ENCODE peak calls at places on chromosome 15, in four cellular contexts. One of them, this sample, is unnamed.
A peak's percentile ranks its signal among the peaks of the same experiment; 100 is the strongest.

GRCh38 chr15:94282269-94283250 is 51.2 kb downstream of the MCTP2 start:
- DNase-seq in OCI-LY7: no peak
- DNase-seq in endodermal cell: no peak
- DNase-seq in body of pancreas: peak; percentile 58
- DNase-seq in this sample: no peak

GRCh38 chr15:84082739-84083138 is 152.8 kb upstream of the GOLGA6L4 start:
- DNase-seq in OCI-LY7: no peak
- DNase-seq in endodermal cell: no peak
- DNase-seq in body of pancreas: no peak
- DNase-seq in this sample: no peak

GRCh38 chr15:44706946-44707636 is 4.0 kb downstream of the PATL2 start:
- DNase-seq in OCI-LY7: no peak
- DNase-seq in endodermal cell: no peak
- DNase-seq in body of pancreas: no peak
- DNase-seq in this sample: peak; percentile 83

GRCh38 chr15:77104155-77104554 is 33.2 kb upstream of the TSPAN3 start:
- DNase-seq in OCI-LY7: no peak
- DNase-seq in endodermal cell: no peak
- DNase-seq in body of pancreas: no peak
- DNase-seq in this sample: no peak

GRCh38 chr15:65020419-65020818 is 9.0 kb downstream of the MTFMT start:
- DNase-seq in OCI-LY7: no peak
- DNase-seq in endodermal cell: no peak
- DNase-seq in body of pancreas: no peak
- DNase-seq in this sample: no peak

GRCh38 chr15:98650871-98651481 is 2.6 kb downstream of the IGF1R start:
- DNase-seq in OCI-LY7: no peak
- DNase-seq in endodermal cell: peak; percentile 59
- DNase-seq in body of pancreas: peak; percentile 50
- DNase-seq in this sample: no peak

GRCh38 chr15:32641517-32642059 is at the start of gene SCG5:
- DNase-seq in OCI-LY7: no peak
- DNase-seq in endodermal cell: peak; percentile 90
- DNase-seq in body of pancreas: peak; percentile 62
- DNase-seq in this sample: no peak

GRCh38 chr15:50066202-50066601 is 52.8 kb downstream of the ATP8B4 start:
- DNase-seq in OCI-LY7: no peak
- DNase-seq in endodermal cell: no peak
- DNase-seq in body of pancreas: no peak
- DNase-seq in this sample: no peak

GRCh38 chr15:65204931-65205655 is 6.2 kb downstream of the CILP start:
- DNase-seq in OCI-LY7: no peak
- DNase-seq in endodermal cell: no peak
- DNase-seq in body of pancreas: no peak
- DNase-seq in this sample: no peak

GRCh38 chr15:51198701-51199253 is 104.1 kb upstream of the TNFAIP8L3 start:
- DNase-seq in OCI-LY7: no peak
- DNase-seq in endodermal cell: no peak
- DNase-seq in body of pancreas: no peak
- DNase-seq in this sample: no peak

GRCh38 chr15:51377038-51377761 is 35.7 kb downstream of the GLDN start:
- DNase-seq in OCI-LY7: no peak
- DNase-seq in endodermal cell: no peak
- DNase-seq in body of pancreas: no peak
- DNase-seq in this sample: no peak

GRCh38 chr15:48337626-48338025 is 6.4 kb downstream of the DUT start:
- DNase-seq in OCI-LY7: no peak
- DNase-seq in endodermal cell: no peak
- DNase-seq in body of pancreas: no peak
- DNase-seq in this sample: no peak

GRCh38 chr15:31279221-31280036 is 47.2 kb upstream of the KLF13 start:
- DNase-seq in OCI-LY7: no peak
- DNase-seq in endodermal cell: no peak
- DNase-seq in body of pancreas: peak; percentile 60
- DNase-seq in this sample: peak; percentile 13

GRCh38 chr15:60004846-60005351 is 788 bp downstream of the FOXB1 start:
- DNase-seq in OCI-LY7: no peak
- DNase-seq in endodermal cell: peak; percentile 86
- DNase-seq in body of pancreas: no peak
- DNase-seq in this sample: no peak

GRCh38 chr15:49606594-49606993 is 14.0 kb downstream of the FAM227B start:
- DNase-seq in OCI-LY7: no peak
- DNase-seq in endodermal cell: no peak
- DNase-seq in body of pancreas: no peak
- DNase-seq in this sample: no peak

GRCh38 chr15:34837246-34838016 is 42.1 kb upstream of the ACTC1 start:
- DNase-seq in OCI-LY7: no peak
- DNase-seq in endodermal cell: no peak
- DNase-seq in body of pancreas: no peak
- DNase-seq in this sample: no peak

GRCh38 chr15:58495836-58496501 is 64.2 kb downstream of the LIPC start:
- DNase-seq in OCI-LY7: no peak
- DNase-seq in endodermal cell: no peak
- DNase-seq in body of pancreas: no peak
- DNase-seq in this sample: no peak

DNA sequence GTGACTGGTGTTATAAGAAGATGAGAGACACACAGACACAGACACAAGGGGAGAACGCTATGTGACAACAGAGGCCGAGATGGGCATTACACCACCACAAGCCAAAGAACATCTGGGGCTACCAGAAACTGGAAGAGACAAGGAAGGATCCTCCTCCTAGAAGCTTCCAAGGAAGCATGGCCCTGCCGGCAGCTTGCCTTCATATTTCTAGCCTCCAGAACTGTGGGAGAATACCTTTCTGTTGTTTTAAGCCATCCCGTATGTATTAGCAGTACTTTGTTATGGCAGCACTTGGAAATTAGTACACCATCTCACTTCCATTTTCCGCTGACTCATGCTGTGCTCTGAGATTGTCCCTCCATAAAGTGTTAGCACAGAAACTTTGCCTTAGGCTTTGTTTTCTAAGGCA is 38.7 kb upstream of the CA12 start:
- DNase-seq in OCI-LY7: no peak
- DNase-seq in endodermal cell: no peak
- DNase-seq in body of pancreas: no peak
- DNase-seq in this sample: no peak
- TF ChIP-seq CTCF in OCI-LY7: no peak
- TF ChIP-seq CTCF in endodermal cell: peak; percentile 49
- TF ChIP-seq CTCF in body of pancreas: no peak
- TF ChIP-seq CTCF in this sample: no peak

DNA sequence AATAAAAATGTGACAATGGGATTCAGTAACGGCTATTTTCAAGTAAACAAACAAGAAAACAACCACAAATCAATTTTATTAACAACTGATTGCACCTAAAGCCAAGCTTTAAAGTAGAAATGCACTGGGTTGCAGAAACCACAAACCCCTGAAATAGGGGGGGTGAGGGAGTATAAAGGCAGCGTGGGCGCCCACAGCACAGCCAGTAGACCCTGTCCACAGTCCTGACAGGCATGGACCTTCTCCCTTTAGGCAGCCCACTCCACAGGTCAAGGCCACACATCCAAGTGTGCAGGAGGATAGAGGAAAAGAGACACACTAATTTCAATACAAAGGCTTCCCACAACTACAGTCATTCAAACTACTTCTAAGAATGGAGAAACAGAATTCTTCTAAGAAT is 48.8 kb downstream of the CHSY1 start:
- DNase-seq in OCI-LY7: no peak
- DNase-seq in endodermal cell: no peak
- DNase-seq in body of pancreas: no peak
- DNase-seq in this sample: no peak
- H3K4me1 ChIP-seq in OCI-LY7: peaks cover 27% of the 10 kb centered on the region
- H3K4me1 ChIP-seq in endodermal cell: peaks cover 5% of the 10 kb centered on the region
- H3K4me1 ChIP-seq in body of pancreas: peaks cover 7% of the 10 kb centered on the region
- H3K4me1 ChIP-seq in this sample: no peaks in the 10 kb centered on the region

GRCh38 chr15:75597667-75598341 is 18.7 kb upstream of the PTPN9 start:
- DNase-seq in OCI-LY7: peak; percentile 21
- DNase-seq in endodermal cell: peak; percentile 77
- DNase-seq in body of pancreas: peak; percentile 46
- DNase-seq in this sample: no peak
- TF ChIP-seq CTCF in OCI-LY7: peak; percentile 74
- TF ChIP-seq CTCF in endodermal cell: peak; percentile 72
- TF ChIP-seq CTCF in body of pancreas: peak; percentile 49
- TF ChIP-seq CTCF in this sample: peak; percentile 18

GRCh38 chr15:70321106-70321809 is 223.5 kb upstream of the TLE3 start:
- DNase-seq in OCI-LY7: peak; percentile 39
- DNase-seq in endodermal cell: no peak
- DNase-seq in body of pancreas: no peak
- DNase-seq in this sample: no peak
- H3K4me1 ChIP-seq in OCI-LY7: peaks cover 53% of the 10 kb centered on the region
- H3K4me1 ChIP-seq in endodermal cell: peaks cover 29% of the 10 kb centered on the region
- H3K4me1 ChIP-seq in body of pancreas: peaks cover 3% of the 10 kb centered on the region
- H3K4me1 ChIP-seq in this sample: peaks cover 26% of the 10 kb centered on the region

GRCh38 chr15:88020806-88021205 is 235.7 kb downstream of the NTRK3 start:
- DNase-seq in OCI-LY7: no peak
- DNase-seq in endodermal cell: no peak
- DNase-seq in body of pancreas: no peak
- DNase-seq in this sample: no peak
- TF ChIP-seq CTCF in OCI-LY7: no peak
- TF ChIP-seq CTCF in endodermal cell: no peak
- TF ChIP-seq CTCF in body of pancreas: no peak
- TF ChIP-seq CTCF in this sample: no peak

This sample was measured in Caco-2.